ENCODE peak calls at places on chromosomes 4 and X, in nine cellular contexts. O is HCT116, V is HL-60, W is breast epithelium, U is GM12878, G is spleen, K is stomach, P is upper lobe of left lung, X is Panc1. A is an unnamed sample.

GRCh38 chrX:107355533-107355932 is 93.9 kb upstream of the FRMPD3 start:
- DNase-seq in O (no peak), V (no peak), W (no peak), U (no peak), G (no peak), K (no peak), P (no peak), X (no peak), A (no peak)

GRCh38 chr4:13906727-13907126 is 279.2 kb upstream of the BOD1L1 start:
- DNase-seq in O (no peak), V (no peak), W (no peak), U (no peak), G (no peak), K (no peak), P (no peak), X (no peak), A (no peak)

GRCh38 chr4:163269874-163270273 is 62.5 kb downstream of the NPY1R start:
- DNase-seq in O (no peak), V (no peak), W (no peak), U (no peak), G (no peak), K (no peak), P (no peak), X (no peak), A (no peak)

GRCh38 chr4:138696771-138697170 is 318.8 kb upstream of the NOCT start:
- DNase-seq in O (no peak), V (no peak), W (no peak), U (no peak), G (no peak), K (no peak), P (no peak), X (no peak), A (no peak)

GRCh38 chrX:30301203-30301602 is 8.0 kb downstream of the NR0B1 start:
- DNase-seq in O (no peak), V (no peak), W (no peak), U (no peak), G (no peak), K (no peak), P (no peak), X (no peak), A (no peak)

GRCh38 chrX:77691916-77692315 is 94.1 kb downstream of the ATRX start:
- DNase-seq in O (no peak), V (no peak), W (no peak), U (no peak), G (no peak), K (no peak), P (no peak), X (no peak), A (no peak)

GRCh38 chrX:2320580-2321327 is 180.0 kb downstream of the DHRSX start:
- DNase-seq in O (no peak), V (peak), W (no peak), U (no peak), G (peak), K (peak), P (peak), X (no peak), A (no peak)

GRCh38 chr4:80266902-80267380 is 477 bp downstream of the FGF5 start:
- DNase-seq in O (no peak), V (peak), W (no peak), U (no peak), G (peak), K (no peak), P (no peak), X (no peak), A (no peak)

GRCh38 chr4:6225469-6225868 is 25.1 kb upstream of the JAKMIP1 start:
- DNase-seq in O (no peak), V (no peak), W (peak), U (no peak), G (no peak), K (peak), P (no peak), X (no peak), A (no peak)

GRCh38 chr4:169103966-169104412 is 93.9 kb upstream of the CBR4 start:
- DNase-seq in O (no peak), V (no peak), W (no peak), U (no peak), G (no peak), K (no peak), P (no peak), X (no peak), A (no peak)

GRCh38 chr4:94852601-94853000 is 94.8 kb downstream of the BMPR1B start:
- DNase-seq in O (no peak), V (no peak), W (no peak), U (no peak), G (no peak), K (no peak), P (no peak), X (no peak), A (no peak)

GRCh38 chr4:108651068-108651794 is 832 bp downstream of the OSTC start:
- DNase-seq in O (no peak), V (peak), W (no peak), U (no peak), G (no peak), K (no peak), P (no peak), X (no peak), A (no peak)

GRCh38 chrX:11305641-11306040 is 12.4 kb downstream of the AMELX start:
- DNase-seq in O (no peak), V (no peak), W (no peak), U (no peak), G (no peak), K (no peak), P (no peak), X (no peak), A (no peak)

GRCh38 chr4:37130465-37130864 is 114.1 kb upstream of the NWD2 start:
- DNase-seq in O (no peak), V (no peak), W (no peak), U (no peak), G (no peak), K (no peak), P (no peak), X (no peak), A (no peak)

GRCh38 chr4:113591982-113592381 is 169.6 kb downstream of the CAMK2D start:
- DNase-seq in O (no peak), V (no peak), W (no peak), U (no peak), G (no peak), K (no peak), P (no peak), X (no peak), A (no peak)

GRCh38 chr4:53854991-53855885 is 209.2 kb downstream of the CHIC2 start:
- DNase-seq in O (no peak), V (no peak), W (no peak), U (no peak), G (no peak), K (no peak), P (no peak), X (no peak), A (no peak)

GRCh38 chr4:54475546-54475945 is 182.2 kb upstream of the KIT start:
- DNase-seq in O (no peak), V (no peak), W (no peak), U (no peak), G (no peak), K (no peak), P (no peak), X (no peak), A (no peak)

GRCh38 chr4:138035781-138036258 is 206.3 kb downstream of the SLC7A11 start:
- DNase-seq in O (peak), V (peak), W (no peak), U (peak), G (no peak), K (no peak), P (no peak), X (no peak), A (no peak)

GRCh38 chrX:3191186-3191585 is 149.9 kb downstream of the ARSF start:
- DNase-seq in O (no peak), V (no peak), W (no peak), U (no peak), G (no peak), K (no peak), P (no peak), X (no peak), A (no peak)

GRCh38 chr4:77007358-77008230 is 58.0 kb downstream of the SEPTIN11 start:
- DNase-seq in O (no peak), V (no peak), W (no peak), U (no peak), G (no peak), K (no peak), P (peak), X (no peak), A (no peak)

GRCh38 chrX:13250831-13251612 is 68.8 kb downstream of the ATXN3L start:
- DNase-seq in O (no peak), V (peak), W (no peak), U (no peak), G (no peak), K (no peak), P (peak), X (no peak), A (no peak)

GRCh38 chr4:6951880-6952381 is 42.3 kb downstream of the TBC1D14 start:
- DNase-seq in O (no peak), V (no peak), W (no peak), U (no peak), G (peak), K (no peak), P (no peak), X (no peak), A (no peak)

GRCh38 chr4:89889289-89889688 is 5.4 kb upstream of the MMRN1 start:
- DNase-seq in O (no peak), V (no peak), W (no peak), U (no peak), G (no peak), K (no peak), P (peak), X (no peak), A (no peak)

GRCh38 chrX:1027133-1027532 is 185.3 kb downstream of the CRLF2 start:
- DNase-seq in O (no peak), V (peak), W (no peak), U (peak), G (peak), K (no peak), P (no peak), X (no peak), A (no peak)

GRCh38 chrX:136780738-136781137 is at the start of gene ARHGEF6:
- DNase-seq in O (no peak), V (peak), W (no peak), U (no peak), G (no peak), K (no peak), P (peak), X (no peak), A (no peak)

GRCh38 chrX:14832591-14832990 is 40.3 kb downstream of the FANCB start:
- DNase-seq in O (no peak), V (no peak), W (no peak), U (no peak), G (no peak), K (no peak), P (no peak), X (no peak), A (no peak)

GRCh38 chr4:22969314-22969896 is 276.7 kb downstream of the GBA3 start:
- DNase-seq in O (no peak), V (no peak), W (no peak), U (no peak), G (no peak), K (no peak), P (no peak), X (no peak), A (no peak)

GRCh38 chrX:44708470-44708869 is 135.4 kb upstream of the DUSP21 start:
- DNase-seq in O (no peak), V (peak), W (no peak), U (no peak), G (no peak), K (no peak), P (no peak), X (no peak), A (no peak)

GRCh38 chr4:35151816-35152572 is 1092.3 kb downstream of the ARAP2 start:
- DNase-seq in O (peak), V (no peak), W (no peak), U (no peak), G (no peak), K (no peak), P (no peak), X (no peak), A (no peak)

GRCh38 chrX:101550362-101550761 is at the start of gene ARMCX1:
- DNase-seq in O (no peak), V (no peak), W (peak), U (no peak), G (peak), K (peak), P (peak), X (no peak), A (no peak)

GRCh38 chr4:680565-680930 is 6.2 kb downstream of the MYL5 start:
- DNase-seq in O (no peak), V (no peak), W (peak), U (no peak), G (peak), K (no peak), P (no peak), X (no peak), A (no peak)

GRCh38 chr4:47879458-47879857 is 34.9 kb downstream of the NFXL1 start:
- DNase-seq in O (no peak), V (no peak), W (no peak), U (no peak), G (no peak), K (no peak), P (no peak), X (no peak), A (no peak)

GRCh38 chrX:8849945-8850344 is 48.8 kb upstream of the FAM9A start:
- DNase-seq in O (no peak), V (no peak), W (no peak), U (no peak), G (no peak), K (no peak), P (no peak), X (no peak), A (no peak)
- TF ChIP-seq CTCF in O (peak), V (no peak), W (no peak), U (no peak), G (no peak), K (no peak), P (no peak), X (peak), A (no peak)

GRCh38 chr4:183691897-183692296 is 32.8 kb downstream of the TRAPPC11 start:
- DNase-seq in O (no peak), V (no peak), W (no peak), U (no peak), G (no peak), K (no peak), P (no peak), X (no peak), A (no peak)

GRCh38 chr4:183686461-183686860 is 27.4 kb downstream of the TRAPPC11 start:
- DNase-seq in O (no peak), V (no peak), W (no peak), U (no peak), G (no peak), K (no peak), P (no peak), X (no peak), A (no peak)

GRCh38 chr4:183688216-183688615 is 29.1 kb downstream of the TRAPPC11 start:
- DNase-seq in O (no peak), V (no peak), W (no peak), U (no peak), G (no peak), K (no peak), P (no peak), X (no peak), A (no peak)

DNA sequence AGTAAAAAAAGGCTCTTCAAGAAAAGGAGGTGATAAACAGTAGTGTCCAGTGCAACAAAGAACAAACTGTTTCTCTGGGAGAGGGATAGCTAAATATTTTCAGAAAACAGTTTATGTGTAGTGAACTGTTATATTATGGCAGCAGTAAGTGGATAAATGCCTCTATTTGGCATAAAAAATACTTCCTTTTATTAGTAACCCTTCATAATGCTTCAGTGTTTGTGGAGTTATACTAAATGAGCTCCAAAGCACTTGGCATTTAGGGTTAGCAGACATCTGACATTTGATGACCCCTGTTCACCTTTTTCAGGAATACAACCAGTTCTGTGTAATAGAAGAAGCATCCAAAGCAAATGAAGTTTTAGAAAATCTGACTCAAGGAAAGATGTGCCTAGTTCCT is 31.9 kb downstream of the TRAPPC11 start:
- DNase-seq in O (no peak), V (no peak), W (no peak), U (no peak), G (no peak), K (no peak), P (no peak), X (no peak), A (no peak)
- H3K4me3 ChIP-seq in O (no peak), V (no peak), W (no peak), U (no peak), G (no peak), K (no peak), P (no peak), X (no peak), A (no peak)

GRCh38 chr4:7970031-7970946 is 30.6 kb upstream of the AFAP1 start:
- DNase-seq in O (no peak), V (no peak), W (no peak), U (no peak), G (peak), K (peak), P (peak), X (no peak), A (no peak)
- TF ChIP-seq POLR2AphosphoS5 in O (no peak), V (no peak), W (no peak), U (no peak), G (peak), K (no peak), P (peak), X (no peak), A (no peak)

GRCh38 chrX:150449313-150449712 is 86.2 kb downstream of the MAMLD1 start:
- DNase-seq in O (no peak), V (no peak), W (no peak), U (no peak), G (no peak), K (no peak), P (no peak), X (no peak), A (peak)
- TF ChIP-seq CTCF in O (no peak), V (no peak), W (no peak), U (peak), G (no peak), K (no peak), P (no peak), X (peak), A (no peak)